ENCODE peak calls at places on chromosomes 5 and 9, in nine cellular contexts. One of them, this sample, is unnamed.

GRCh38 chr9:136657975-136658848 is 4.5 kb upstream of the EGFL7 start:
- DNase-seq in AG04449: no peak
- DNase-seq in AG04450: no peak
- DNase-seq in heart right ventricle: peak; percentile 36
- DNase-seq in adrenal gland: peak; percentile 6
- DNase-seq in colonic mucosa: no peak
- DNase-seq in pancreas: peak; percentile 55
- DNase-seq in IMR-90: no peak
- DNase-seq in HL-60: no peak
- DNase-seq in this sample: no peak

GRCh38 chr5:107576155-107576554 is 94.6 kb downstream of the EFNA5 start:
- DNase-seq in AG04449: no peak
- DNase-seq in AG04450: no peak
- DNase-seq in heart right ventricle: no peak
- DNase-seq in adrenal gland: no peak
- DNase-seq in colonic mucosa: no peak
- DNase-seq in pancreas: no peak
- DNase-seq in IMR-90: no peak
- DNase-seq in HL-60: no peak
- DNase-seq in this sample: no peak

GRCh38 chr5:90227688-90228087 is 181.9 kb downstream of the CETN3 start:
- DNase-seq in AG04449: no peak
- DNase-seq in AG04450: no peak
- DNase-seq in heart right ventricle: peak; percentile 12
- DNase-seq in adrenal gland: no peak
- DNase-seq in colonic mucosa: peak; percentile 85
- DNase-seq in pancreas: no peak
- DNase-seq in IMR-90: no peak
- DNase-seq in HL-60: no peak
- DNase-seq in this sample: no peak

GRCh38 chr5:38601843-38602424 is 45.5 kb upstream of the LIFR start:
- DNase-seq in AG04449: no peak
- DNase-seq in AG04450: no peak
- DNase-seq in heart right ventricle: no peak
- DNase-seq in adrenal gland: no peak
- DNase-seq in colonic mucosa: no peak
- DNase-seq in pancreas: no peak
- DNase-seq in IMR-90: peak; percentile 79
- DNase-seq in HL-60: no peak
- DNase-seq in this sample: no peak

GRCh38 chr9:131627846-131628820 is 82.8 kb downstream of the PRRT1B start:
- DNase-seq in AG04449: no peak
- DNase-seq in AG04450: no peak
- DNase-seq in heart right ventricle: no peak
- DNase-seq in adrenal gland: peak; percentile 98
- DNase-seq in colonic mucosa: peak; percentile 95
- DNase-seq in pancreas: peak; percentile 85
- DNase-seq in IMR-90: peak; percentile 71
- DNase-seq in HL-60: no peak
- DNase-seq in this sample: peak; percentile 75

GRCh38 chr5:19270153-19270552 is 717.8 kb downstream of the CDH18 start:
- DNase-seq in AG04449: no peak
- DNase-seq in AG04450: no peak
- DNase-seq in heart right ventricle: no peak
- DNase-seq in adrenal gland: no peak
- DNase-seq in colonic mucosa: no peak
- DNase-seq in pancreas: no peak
- DNase-seq in IMR-90: no peak
- DNase-seq in HL-60: no peak
- DNase-seq in this sample: no peak

GRCh38 chr9:135930446-135931345 is 23.4 kb upstream of the CAMSAP1 start:
- DNase-seq in AG04449: no peak
- DNase-seq in AG04450: no peak
- DNase-seq in heart right ventricle: no peak
- DNase-seq in adrenal gland: no peak
- DNase-seq in colonic mucosa: no peak
- DNase-seq in pancreas: no peak
- DNase-seq in IMR-90: no peak
- DNase-seq in HL-60: no peak
- DNase-seq in this sample: no peak

GRCh38 chr9:89986190-89986589 is 381.4 kb downstream of the GADD45G start:
- DNase-seq in AG04449: no peak
- DNase-seq in AG04450: no peak
- DNase-seq in heart right ventricle: no peak
- DNase-seq in adrenal gland: no peak
- DNase-seq in colonic mucosa: no peak
- DNase-seq in pancreas: no peak
- DNase-seq in IMR-90: no peak
- DNase-seq in HL-60: no peak
- DNase-seq in this sample: no peak

GRCh38 chr9:116450378-116451139 is 236.5 kb upstream of the TRIM32 start:
- DNase-seq in AG04449: peak; percentile 79
- DNase-seq in AG04450: peak; percentile 51
- DNase-seq in heart right ventricle: no peak
- DNase-seq in adrenal gland: no peak
- DNase-seq in colonic mucosa: no peak
- DNase-seq in pancreas: no peak
- DNase-seq in IMR-90: peak; percentile 75
- DNase-seq in HL-60: no peak
- DNase-seq in this sample: no peak

GRCh38 chr9:134550584-134550983 is 91.0 kb upstream of the COL5A1 start:
- DNase-seq in AG04449: no peak
- DNase-seq in AG04450: no peak
- DNase-seq in heart right ventricle: no peak
- DNase-seq in adrenal gland: no peak
- DNase-seq in colonic mucosa: no peak
- DNase-seq in pancreas: peak; percentile 26
- DNase-seq in IMR-90: no peak
- DNase-seq in HL-60: no peak
- DNase-seq in this sample: no peak

DNA sequence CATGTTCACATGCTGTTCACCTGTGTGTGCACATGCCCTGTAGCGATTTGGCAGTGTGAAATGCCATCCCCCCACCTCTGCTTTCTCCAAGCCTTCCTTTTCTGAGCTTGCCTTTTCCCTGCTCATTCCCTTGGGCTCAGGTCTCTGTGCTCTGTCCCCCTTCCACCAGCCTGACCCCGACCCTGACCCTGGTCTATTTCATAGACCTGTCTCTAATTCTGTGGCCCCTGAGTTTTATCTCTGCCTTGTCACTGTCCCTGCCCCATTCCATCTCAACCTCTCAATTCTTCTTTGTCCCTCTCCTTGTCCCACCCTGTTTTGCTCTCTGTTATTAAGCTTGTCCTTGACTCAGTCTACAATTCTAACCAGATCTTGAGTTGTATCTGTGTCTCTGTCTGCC is 735 bp downstream of the ARAP3 start:
- DNase-seq in AG04449: no peak
- DNase-seq in AG04450: no peak
- DNase-seq in heart right ventricle: no peak
- DNase-seq in adrenal gland: no peak
- DNase-seq in colonic mucosa: no peak
- DNase-seq in pancreas: no peak
- DNase-seq in IMR-90: no peak
- DNase-seq in HL-60: no peak
- DNase-seq in this sample: no peak
- H3K4me3 ChIP-seq in AG04449: peak overlapping the region; percentile 58
- H3K4me3 ChIP-seq in AG04450: peak overlapping the region; percentile 54
- H3K4me3 ChIP-seq in heart right ventricle: peak overlapping the region; percentile 54
- H3K4me3 ChIP-seq in adrenal gland: no peak overlapping the region
- H3K4me3 ChIP-seq in colonic mucosa: peak overlapping the region; percentile 48
- H3K4me3 ChIP-seq in pancreas: no peak overlapping the region
- H3K4me3 ChIP-seq in IMR-90: peak overlapping the region; percentile 39
- H3K4me3 ChIP-seq in HL-60: peak overlapping the region; percentile 46
- H3K4me3 ChIP-seq in this sample: peak overlapping the region; percentile 58

GRCh38 chr9:97502984-97503861 is 1.8 kb downstream of the TMOD1 start:
- DNase-seq in AG04449: no peak
- DNase-seq in AG04450: no peak
- DNase-seq in heart right ventricle: no peak
- DNase-seq in adrenal gland: no peak
- DNase-seq in colonic mucosa: no peak
- DNase-seq in pancreas: no peak
- DNase-seq in IMR-90: no peak
- DNase-seq in HL-60: no peak
- DNase-seq in this sample: no peak
- H3K4me3 ChIP-seq in AG04449: no peak overlapping the region
- H3K4me3 ChIP-seq in AG04450: no peak overlapping the region
- H3K4me3 ChIP-seq in heart right ventricle: peak overlapping the region; percentile 63
- H3K4me3 ChIP-seq in adrenal gland: no peak overlapping the region
- H3K4me3 ChIP-seq in colonic mucosa: peak overlapping the region; percentile 67
- H3K4me3 ChIP-seq in pancreas: no peak overlapping the region
- H3K4me3 ChIP-seq in IMR-90: peak overlapping the region; percentile 68
- H3K4me3 ChIP-seq in HL-60: no peak overlapping the region
- H3K4me3 ChIP-seq in this sample: peak overlapping the region; percentile 85

GRCh38 chr9:125649826-125650225 is 57.2 kb downstream of the MAPKAP1 start:
- DNase-seq in AG04449: no peak
- DNase-seq in AG04450: no peak
- DNase-seq in heart right ventricle: no peak
- DNase-seq in adrenal gland: no peak
- DNase-seq in colonic mucosa: no peak
- DNase-seq in pancreas: no peak
- DNase-seq in IMR-90: no peak
- DNase-seq in HL-60: no peak
- DNase-seq in this sample: no peak
- H3K4me3 ChIP-seq in AG04449: no peak overlapping the region
- H3K4me3 ChIP-seq in AG04450: no peak overlapping the region
- H3K4me3 ChIP-seq in heart right ventricle: no peak overlapping the region
- H3K4me3 ChIP-seq in adrenal gland: no peak overlapping the region
- H3K4me3 ChIP-seq in colonic mucosa: no peak overlapping the region
- H3K4me3 ChIP-seq in pancreas: no peak overlapping the region
- H3K4me3 ChIP-seq in IMR-90: no peak overlapping the region
- H3K4me3 ChIP-seq in HL-60: no peak overlapping the region
- H3K4me3 ChIP-seq in this sample: no peak overlapping the region

DNA sequence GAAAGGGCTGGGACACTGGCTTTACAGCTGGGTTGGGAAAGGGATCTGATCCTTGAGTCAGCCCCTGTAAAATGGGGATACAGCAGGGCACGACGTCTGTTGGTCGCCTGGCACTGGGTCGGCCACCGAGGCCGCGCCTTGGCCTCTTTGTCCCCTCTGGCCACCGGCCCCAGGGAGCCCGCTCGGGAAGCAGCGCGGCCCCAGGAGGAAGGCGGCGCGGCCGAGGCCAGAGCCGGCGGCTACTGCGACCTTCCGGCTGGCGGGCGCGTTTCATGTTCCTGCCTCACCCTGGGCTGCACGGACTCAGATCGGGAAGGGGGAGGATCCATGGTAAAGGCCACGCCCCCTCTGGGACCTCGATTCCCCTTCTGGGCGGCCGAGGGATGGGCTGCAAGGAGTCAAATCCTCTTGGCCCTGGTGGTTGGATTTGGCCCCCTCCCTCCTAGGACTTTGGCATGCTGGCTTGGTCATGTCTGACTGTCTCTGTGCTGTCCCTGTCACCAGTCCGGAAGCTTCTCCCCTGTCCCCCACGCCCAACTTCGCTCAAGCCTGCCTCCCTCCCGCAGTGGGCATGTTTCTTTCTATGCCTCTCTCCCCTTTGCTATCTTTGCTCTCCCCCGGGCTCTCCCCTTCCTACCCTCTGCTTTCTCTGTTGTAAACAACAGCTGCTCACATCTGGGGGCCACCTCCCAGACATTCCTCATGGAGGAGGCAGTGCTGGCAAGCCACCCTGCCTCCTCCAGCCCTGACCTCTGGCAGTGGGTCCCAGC is 25.8 kb downstream of the FPGS start:
- DNase-seq in AG04449: no peak
- DNase-seq in AG04450: no peak
- DNase-seq in heart right ventricle: peak; percentile 91
- DNase-seq in adrenal gland: peak; percentile 93
- DNase-seq in colonic mucosa: peak; percentile 87
- DNase-seq in pancreas: peak; percentile 85
- DNase-seq in IMR-90: peak; percentile 51
- DNase-seq in HL-60: no peak
- DNase-seq in this sample: peak; percentile 80
- H3K4me3 ChIP-seq in AG04449: no peak overlapping the region
- H3K4me3 ChIP-seq in AG04450: peak overlapping the region; percentile 20
- H3K4me3 ChIP-seq in heart right ventricle: peak overlapping the region; percentile 12
- H3K4me3 ChIP-seq in adrenal gland: no peak overlapping the region
- H3K4me3 ChIP-seq in colonic mucosa: peak overlapping the region; percentile 9
- H3K4me3 ChIP-seq in pancreas: no peak overlapping the region
- H3K4me3 ChIP-seq in IMR-90: no peak overlapping the region
- H3K4me3 ChIP-seq in HL-60: no peak overlapping the region
- H3K4me3 ChIP-seq in this sample: peak overlapping the region; percentile 35

GRCh38 chr5:2332521-2332920 is 419.0 kb downstream of the IRX2 start:
- DNase-seq in AG04449: no peak
- DNase-seq in AG04450: no peak
- DNase-seq in heart right ventricle: no peak
- DNase-seq in adrenal gland: no peak
- DNase-seq in colonic mucosa: no peak
- DNase-seq in pancreas: no peak
- DNase-seq in IMR-90: no peak
- DNase-seq in HL-60: no peak
- DNase-seq in this sample: no peak
- H3K4me3 ChIP-seq in AG04449: no peak overlapping the region
- H3K4me3 ChIP-seq in AG04450: no peak overlapping the region
- H3K4me3 ChIP-seq in heart right ventricle: no peak overlapping the region
- H3K4me3 ChIP-seq in adrenal gland: no peak overlapping the region
- H3K4me3 ChIP-seq in colonic mucosa: no peak overlapping the region
- H3K4me3 ChIP-seq in pancreas: no peak overlapping the region
- H3K4me3 ChIP-seq in IMR-90: no peak overlapping the region
- H3K4me3 ChIP-seq in HL-60: no peak overlapping the region
- H3K4me3 ChIP-seq in this sample: no peak overlapping the region

GRCh38 chr5:134609232-134609851 is 23.3 kb downstream of the SAR1B start:
- DNase-seq in AG04449: no peak
- DNase-seq in AG04450: no peak
- DNase-seq in heart right ventricle: no peak
- DNase-seq in adrenal gland: no peak
- DNase-seq in colonic mucosa: peak; percentile 6
- DNase-seq in pancreas: no peak
- DNase-seq in IMR-90: no peak
- DNase-seq in HL-60: no peak
- DNase-seq in this sample: no peak

GRCh38 chr5:134611515-134611914 is 21.1 kb downstream of the SAR1B start:
- DNase-seq in AG04449: no peak
- DNase-seq in AG04450: no peak
- DNase-seq in heart right ventricle: no peak
- DNase-seq in adrenal gland: no peak
- DNase-seq in colonic mucosa: peak; percentile 2
- DNase-seq in pancreas: no peak
- DNase-seq in IMR-90: no peak
- DNase-seq in HL-60: no peak
- DNase-seq in this sample: no peak

GRCh38 chr5:134610715-134611114 is 21.9 kb downstream of the SAR1B start:
- DNase-seq in AG04449: no peak
- DNase-seq in AG04450: no peak
- DNase-seq in heart right ventricle: no peak
- DNase-seq in adrenal gland: no peak
- DNase-seq in colonic mucosa: no peak
- DNase-seq in pancreas: no peak
- DNase-seq in IMR-90: no peak
- DNase-seq in HL-60: no peak
- DNase-seq in this sample: no peak

GRCh38 chr5:134614461-134615085 is 18.1 kb downstream of the SAR1B start:
- DNase-seq in AG04449: no peak
- DNase-seq in AG04450: no peak
- DNase-seq in heart right ventricle: no peak
- DNase-seq in adrenal gland: no peak
- DNase-seq in colonic mucosa: peak; percentile 4
- DNase-seq in pancreas: no peak
- DNase-seq in IMR-90: peak; percentile 24
- DNase-seq in HL-60: no peak
- DNase-seq in this sample: no peak
- H3K4me3 ChIP-seq in AG04449: no peak overlapping the region
- H3K4me3 ChIP-seq in AG04450: no peak overlapping the region
- H3K4me3 ChIP-seq in heart right ventricle: no peak overlapping the region
- H3K4me3 ChIP-seq in adrenal gland: no peak overlapping the region
- H3K4me3 ChIP-seq in colonic mucosa: no peak overlapping the region
- H3K4me3 ChIP-seq in pancreas: no peak overlapping the region
- H3K4me3 ChIP-seq in IMR-90: no peak overlapping the region
- H3K4me3 ChIP-seq in HL-60: no peak overlapping the region
- H3K4me3 ChIP-seq in this sample: no peak overlapping the region

GRCh38 chr9:96126321-96126881 is 175.6 kb downstream of the HSD17B3 start:
- DNase-seq in AG04449: no peak
- DNase-seq in AG04450: no peak
- DNase-seq in heart right ventricle: no peak
- DNase-seq in adrenal gland: no peak
- DNase-seq in colonic mucosa: peak; percentile 28
- DNase-seq in pancreas: no peak
- DNase-seq in IMR-90: no peak
- DNase-seq in HL-60: no peak
- DNase-seq in this sample: no peak
- H3K4me3 ChIP-seq in AG04449: no peak overlapping the region
- H3K4me3 ChIP-seq in AG04450: no peak overlapping the region
- H3K4me3 ChIP-seq in heart right ventricle: no peak overlapping the region
- H3K4me3 ChIP-seq in adrenal gland: no peak overlapping the region
- H3K4me3 ChIP-seq in colonic mucosa: no peak overlapping the region
- H3K4me3 ChIP-seq in pancreas: no peak overlapping the region
- H3K4me3 ChIP-seq in IMR-90: no peak overlapping the region
- H3K4me3 ChIP-seq in HL-60: no peak overlapping the region
- H3K4me3 ChIP-seq in this sample: no peak overlapping the region

This sample was measured in stomach.